ENCODE peak calls at places on chromosomes 4 and X, in six cellular contexts. H is aorta, V is ecto neural progenitor cell, G is SW 1271, Q is NCI-H1436 treated with DMSO at 0.1 percent for 48 hours, E is NCI-H2171. D is an unnamed sample.

GRCh38 chr4:64144994-64145393 is 264.3 kb downstream of the TECRL start:
- DNase-seq in H (no peak), V (no peak), G (no peak), Q (no peak), E (peak), D (no peak)

GRCh38 chr4:10664408-10664807 is 20.2 kb downstream of the CLNK start:
- DNase-seq in H (peak), V (no peak), G (no peak), Q (no peak), E (no peak), D (peak)

GRCh38 chr4:129394635-129395034 is 298.7 kb downstream of the C4orf33 start:
- DNase-seq in H (no peak), V (no peak), G (no peak), Q (peak), E (no peak), D (no peak)

GRCh38 chrX:112147206-112147605 is 64.6 kb upstream of the TRPC5 start:
- DNase-seq in H (no peak), V (no peak), G (no peak), Q (no peak), E (no peak), D (peak)

GRCh38 chr4:168592676-168593075 is 95.8 kb downstream of the PALLD start:
- DNase-seq in H (no peak), V (no peak), G (no peak), Q (no peak), E (no peak), D (no peak)

GRCh38 chr4:165994706-165995105 is 121.7 kb downstream of the TLL1 start:
- DNase-seq in H (no peak), V (no peak), G (no peak), Q (no peak), E (no peak), D (peak)

GRCh38 chr4:90002406-90003040 is 107.9 kb downstream of the MMRN1 start:
- DNase-seq in H (no peak), V (no peak), G (no peak), Q (no peak), E (peak), D (peak)

GRCh38 chr4:37383579-37384229 is 139.2 kb downstream of the NWD2 start:
- DNase-seq in H (no peak), V (peak), G (peak), Q (no peak), E (no peak), D (peak)

GRCh38 chr4:3773552-3774001 is 7.4 kb downstream of the ADRA2C start:
- DNase-seq in H (no peak), V (no peak), G (no peak), Q (no peak), E (no peak), D (no peak)

GRCh38 chr4:36399762-36400353 is 118.4 kb downstream of the DTHD1 start:
- DNase-seq in H (no peak), V (no peak), G (peak), Q (no peak), E (no peak), D (peak)

GRCh38 chr4:163540977-163541376 is 46.5 kb downstream of the TMA16 start:
- DNase-seq in H (peak), V (no peak), G (no peak), Q (no peak), E (no peak), D (peak)